ENCODE peak calls at places on chromosomes 13 and 19, in ten cellular contexts. E is activated naive CD4-positive, alpha-beta T cell treated with Interleukin-2 at 50 U/mL for 16 hours; M is dorsolateral prefrontal cortex; O is tibial nerve; S is skeletal muscle cell; Q is cerebellar nuclear complex; C is HEK293T; R is naive thymus-derived CD8-positive, alpha-beta T cell; L is hypothalamus; U is hepatic stellate cell. W is an unnamed sample.

GRCh38 chr13:54301085-54301484 is 1272.5 kb downstream of the OLFM4 start:
- DNase-seq in C (no peak), Q (no peak), E (no peak), S (no peak), L (no peak), M (no peak), U (no peak), O (no peak), R (no peak), W (no peak)

GRCh38 chr13:30477346-30478235 is 11.9 kb upstream of the HMGB1 start:
- DNase-seq in S (no peak), L (no peak), Q (no peak), M (no peak), U (no peak), C (no peak), R (no peak), O (no peak), E (no peak), W (no peak)

GRCh38 chr19:33296473-33297060 is 5.8 kb downstream of the CEBPA start:
- DNase-seq in R (no peak), M (peak), Q (no peak), U (no peak), O (no peak), E (no peak), S (no peak), C (no peak), L (no peak), W (no peak)

GRCh38 chr19:19561946-19562664 is 24.0 kb downstream of the CILP2 start:
- DNase-seq in E (no peak), L (no peak), R (no peak), C (no peak), O (no peak), M (no peak), S (no peak), U (no peak), Q (no peak), W (no peak)

GRCh38 chr19:17777840-17778620 is 16.9 kb upstream of the B3GNT3 start:
- DNase-seq in O (peak), M (no peak), R (no peak), C (peak), S (no peak), E (peak), U (peak), Q (no peak), L (peak), W (no peak)

GRCh38 chr19:5292843-5293606 is 47.6 kb downstream of the PTPRS start:
- DNase-seq in E (peak), L (peak), S (no peak), Q (no peak), R (peak), M (peak), U (peak), C (peak), O (peak), W (no peak)

GRCh38 chr19:9130965-9131364 is 4.2 kb upstream of the OR7G3 start:
- DNase-seq in Q (no peak), C (no peak), O (no peak), L (no peak), M (no peak), S (no peak), E (no peak), R (no peak), U (no peak), W (no peak)

GRCh38 chr13:34172048-34172447 is 354.1 kb downstream of the RFC3 start:
- DNase-seq in L (no peak), E (no peak), R (no peak), U (no peak), O (no peak), Q (no peak), S (no peak), M (no peak), C (no peak), W (no peak)

GRCh38 chr13:109436841-109437240 is 349.5 kb downstream of the IRS2 start:
- DNase-seq in L (no peak), O (no peak), Q (no peak), S (no peak), E (no peak), R (no peak), C (no peak), U (no peak), M (no peak), W (no peak)

W was measured in vagina.